ENCODE peak calls at places on chromosomes 16 and 17, in four cellular contexts. One of them, this sample, is unnamed.

GRCh38 chr16:49465661-49466528 is 92.3 kb downstream of the C16orf78 start:
- DNase-seq in K562: no peak
- DNase-seq in H1: peak; percentile 33
- DNase-seq in GM12892: no peak
- DNase-seq in this sample: no peak

GRCh38 chr17:65627892-65628622 is 66.6 kb upstream of the AXIN2 start:
- DNase-seq in K562: no peak
- DNase-seq in H1: no peak
- DNase-seq in GM12892: no peak
- DNase-seq in this sample: no peak

GRCh38 chr17:74595037-74595436 is 3.0 kb upstream of the CD300LD start:
- DNase-seq in K562: no peak
- DNase-seq in H1: no peak
- DNase-seq in GM12892: no peak
- DNase-seq in this sample: no peak

GRCh38 chr16:11034481-11034931 is 90.1 kb downstream of the CLEC16A start:
- DNase-seq in K562: no peak
- DNase-seq in H1: no peak
- DNase-seq in GM12892: no peak
- DNase-seq in this sample: no peak

GRCh38 chr16:23901178-23902131 is 65.7 kb downstream of the PRKCB start:
- DNase-seq in K562: peak; percentile 80
- DNase-seq in H1: no peak
- DNase-seq in GM12892: no peak
- DNase-seq in this sample: no peak

GRCh38 chr16:4060823-4061222 is 55.4 kb downstream of the ADCY9 start:
- DNase-seq in K562: no peak
- DNase-seq in H1: no peak
- DNase-seq in GM12892: no peak
- DNase-seq in this sample: no peak

GRCh38 chr16:24146523-24146922 is 109.6 kb upstream of the CACNG3 start:
- DNase-seq in K562: no peak
- DNase-seq in H1: no peak
- DNase-seq in GM12892: no peak
- DNase-seq in this sample: no peak

GRCh38 chr16:2088192-2088631 is 40.4 kb downstream of the TSC2 start:
- DNase-seq in K562: no peak
- DNase-seq in H1: no peak
- DNase-seq in GM12892: no peak
- DNase-seq in this sample: no peak

GRCh38 chr16:89829630-89830437 is 1.6 kb downstream of the SPIRE2 start:
- DNase-seq in K562: no peak
- DNase-seq in H1: no peak
- DNase-seq in GM12892: no peak
- DNase-seq in this sample: no peak

GRCh38 chr17:8311131-8311790 is 1.2 kb downstream of the ARHGEF15 start:
- DNase-seq in K562: no peak
- DNase-seq in H1: no peak
- DNase-seq in GM12892: no peak
- DNase-seq in this sample: no peak

GRCh38 chr16:70717817-70718216 is 32.0 kb upstream of the MTSS2 start:
- DNase-seq in K562: no peak
- DNase-seq in H1: no peak
- DNase-seq in GM12892: no peak
- DNase-seq in this sample: no peak

GRCh38 chr16:54540525-54541180 is 254.1 kb upstream of the IRX3 start:
- DNase-seq in K562: no peak
- DNase-seq in H1: no peak
- DNase-seq in GM12892: no peak
- DNase-seq in this sample: no peak

GRCh38 chr16:3021449-3022207 is 1.5 kb downstream of the TNFRSF12A start:
- DNase-seq in K562: peak; percentile 71
- DNase-seq in H1: peak; percentile 77
- DNase-seq in GM12892: no peak
- DNase-seq in this sample: peak; percentile 71

GRCh38 chr17:12789976-12790805 is 893 bp downstream of the ARHGAP44 start:
- DNase-seq in K562: peak; percentile 9
- DNase-seq in H1: peak; percentile 79
- DNase-seq in GM12892: no peak
- DNase-seq in this sample: no peak

GRCh38 chr16:89951509-89951908 is 3.0 kb downstream of the DEF8 start:
- DNase-seq in K562: no peak
- DNase-seq in H1: no peak
- DNase-seq in GM12892: no peak
- DNase-seq in this sample: no peak

GRCh38 chr17:31274252-31274651 is 22.8 kb downstream of the OMG start:
- DNase-seq in K562: no peak
- DNase-seq in H1: no peak
- DNase-seq in GM12892: no peak
- DNase-seq in this sample: no peak

GRCh38 chr16:75264999-75265910 is 13.8 kb upstream of the BCAR1 start:
- DNase-seq in K562: peak; percentile 58
- DNase-seq in H1: peak; percentile 60
- DNase-seq in GM12892: peak; percentile 69
- DNase-seq in this sample: peak; percentile 65

GRCh38 chr17:4074831-4075495 is 67.9 kb downstream of the ZZEF1 start:
- DNase-seq in K562: peak; percentile 53
- DNase-seq in H1: no peak
- DNase-seq in GM12892: peak; percentile 31
- DNase-seq in this sample: peak; percentile 23

GRCh38 chr17:5715478-5715877 is 131.2 kb upstream of the NLRP1 start:
- DNase-seq in K562: no peak
- DNase-seq in H1: no peak
- DNase-seq in GM12892: no peak
- DNase-seq in this sample: no peak

GRCh38 chr17:5355416-5356129 is 63.9 kb downstream of the NUP88 start:
- DNase-seq in K562: no peak
- DNase-seq in H1: no peak
- DNase-seq in GM12892: no peak
- DNase-seq in this sample: no peak

GRCh38 chr16:4566144-4566543 is 10.0 kb downstream of the C16orf96 start:
- DNase-seq in K562: no peak
- DNase-seq in H1: no peak
- DNase-seq in GM12892: no peak
- DNase-seq in this sample: no peak

GRCh38 chr16:26667271-26667703 is 399.4 kb upstream of the C16orf82 start:
- DNase-seq in K562: no peak
- DNase-seq in H1: peak; percentile 58
- DNase-seq in GM12892: no peak
- DNase-seq in this sample: no peak

GRCh38 chr17:16974569-16975265 is 2.8 kb upstream of the TNFRSF13B start:
- DNase-seq in K562: no peak
- DNase-seq in H1: peak; percentile 14
- DNase-seq in GM12892: no peak
- DNase-seq in this sample: no peak

GRCh38 chr17:44086364-44087311 is 16.1 kb downstream of the G6PC3 start:
- DNase-seq in K562: peak; percentile 95
- DNase-seq in H1: no peak
- DNase-seq in GM12892: no peak
- DNase-seq in this sample: no peak

GRCh38 chr17:66373944-66374817 is 71.8 kb downstream of the PRKCA start:
- DNase-seq in K562: peak; percentile 13
- DNase-seq in H1: no peak
- DNase-seq in GM12892: no peak
- DNase-seq in this sample: no peak

GRCh38 chr16:25823891-25824290 is 132.1 kb downstream of the HS3ST4 start:
- DNase-seq in K562: no peak
- DNase-seq in H1: no peak
- DNase-seq in GM12892: no peak
- DNase-seq in this sample: no peak

GRCh38 chr16:9090101-9090959 is 1.1 kb upstream of the HAPSTR1 start:
- DNase-seq in K562: peak; percentile 68
- DNase-seq in H1: peak; percentile 71
- DNase-seq in GM12892: peak; percentile 36
- DNase-seq in this sample: peak; percentile 35

GRCh38 chr16:50557046-50557445 is 8.8 kb downstream of the NKD1 start:
- DNase-seq in K562: no peak
- DNase-seq in H1: no peak
- DNase-seq in GM12892: no peak
- DNase-seq in this sample: no peak
- TF ChIP-seq POLR2A in K562: no peak
- TF ChIP-seq POLR2A in H1: no peak
- TF ChIP-seq POLR2A in GM12892: no peak
- TF ChIP-seq POLR2A in this sample: no peak

GRCh38 chr16:59463776-59464175 is 729.7 kb upstream of the GOT2 start:
- DNase-seq in K562: no peak
- DNase-seq in H1: no peak
- DNase-seq in GM12892: no peak
- DNase-seq in this sample: no peak

GRCh38 chr16:59459811-59460210 is 725.7 kb upstream of the GOT2 start:
- DNase-seq in K562: no peak
- DNase-seq in H1: no peak
- DNase-seq in GM12892: no peak
- DNase-seq in this sample: no peak
- TF ChIP-seq TAF1 in K562: no peak
- TF ChIP-seq TAF1 in H1: no peak
- TF ChIP-seq TAF1 in GM12892: no peak
- TF ChIP-seq TAF1 in this sample: no peak

GRCh38 chr17:72171703-72172670 is 51.2 kb downstream of the SOX9 start:
- DNase-seq in K562: no peak
- DNase-seq in H1: no peak
- DNase-seq in GM12892: no peak
- DNase-seq in this sample: no peak
- TF ChIP-seq POLR2AphosphoS5 in K562: no peak
- TF ChIP-seq POLR2AphosphoS5 in H1: no peak
- TF ChIP-seq POLR2AphosphoS5 in GM12892: no peak
- TF ChIP-seq POLR2AphosphoS5 in this sample: no peak

DNA sequence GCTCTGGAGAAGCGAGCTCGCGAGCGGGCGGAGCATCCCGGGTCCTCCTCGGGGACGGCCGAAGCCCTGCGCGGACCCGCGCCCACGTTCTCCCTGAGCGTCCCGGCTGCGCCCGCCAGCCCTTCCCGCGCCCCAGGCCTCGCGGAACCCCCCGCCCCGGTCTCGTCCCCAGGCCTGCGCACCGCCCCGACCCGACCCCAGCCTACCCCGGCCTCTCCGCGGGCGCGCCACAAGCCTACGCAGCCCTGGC is 159 bp downstream of the USP36 start:
- DNase-seq in K562: no peak
- DNase-seq in H1: no peak
- DNase-seq in GM12892: no peak
- DNase-seq in this sample: no peak
- TF ChIP-seq POLR2A in K562: no peak
- TF ChIP-seq POLR2A in H1: no peak
- TF ChIP-seq POLR2A in GM12892: no peak
- TF ChIP-seq POLR2A in this sample: no peak

GRCh38 chr16:84940670-84941551 is 70.4 kb downstream of the ZDHHC7 start:
- DNase-seq in K562: no peak
- DNase-seq in H1: no peak
- DNase-seq in GM12892: no peak
- DNase-seq in this sample: no peak

GRCh38 chr16:84933774-84934571 is 77.4 kb downstream of the ZDHHC7 start:
- DNase-seq in K562: no peak
- DNase-seq in H1: no peak
- DNase-seq in GM12892: no peak
- DNase-seq in this sample: no peak

GRCh38 chr16:84932691-84933090 is 78.6 kb downstream of the ZDHHC7 start:
- DNase-seq in K562: no peak
- DNase-seq in H1: no peak
- DNase-seq in GM12892: no peak
- DNase-seq in this sample: no peak

GRCh38 chr16:84941916-84942315 is 69.4 kb downstream of the ZDHHC7 start:
- DNase-seq in K562: no peak
- DNase-seq in H1: no peak
- DNase-seq in GM12892: no peak
- DNase-seq in this sample: no peak

DNA sequence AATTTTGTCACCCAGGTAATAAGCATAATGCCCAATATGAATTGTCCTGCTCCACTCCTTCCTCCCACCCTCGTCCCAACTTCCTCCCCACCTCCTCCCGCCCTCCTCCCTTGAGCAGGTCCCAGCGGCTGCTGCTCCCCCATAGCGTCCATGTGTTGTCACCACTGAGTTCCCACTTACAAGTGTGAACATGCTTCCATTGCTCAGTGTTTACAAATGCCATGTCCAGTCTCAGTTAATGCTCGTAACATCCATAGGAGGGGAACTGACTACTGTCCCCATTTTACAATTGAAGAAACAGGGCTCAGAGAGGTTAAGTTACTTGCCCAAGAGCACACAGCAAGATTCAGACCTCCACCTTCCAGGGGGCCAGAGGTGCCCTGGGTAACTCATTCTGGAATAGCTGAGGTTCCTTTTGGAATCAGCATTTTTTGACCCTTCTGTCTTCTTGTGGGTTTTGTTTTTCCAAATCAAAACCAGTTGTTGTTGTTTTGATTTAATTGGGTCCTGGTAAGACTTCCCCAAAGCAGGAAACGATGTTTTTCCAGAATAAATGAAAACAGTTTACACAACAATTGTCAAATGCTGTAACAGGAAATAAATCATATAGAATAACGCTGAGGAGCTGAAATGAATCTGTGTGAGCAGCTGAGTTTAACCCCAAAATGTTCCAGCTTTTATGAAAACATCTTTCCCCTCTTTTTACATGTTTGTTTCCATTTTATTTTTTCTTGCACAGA is 74.0 kb downstream of the ZDHHC7 start:
- DNase-seq in K562: no peak
- DNase-seq in H1: no peak
- DNase-seq in GM12892: no peak
- DNase-seq in this sample: no peak
- TF ChIP-seq TAF1 in K562: no peak
- TF ChIP-seq TAF1 in H1: no peak
- TF ChIP-seq TAF1 in GM12892: no peak
- TF ChIP-seq TAF1 in this sample: no peak

GRCh38 chr17:51682115-51682514 is 421.8 kb downstream of the UTP18 start:
- DNase-seq in K562: no peak
- DNase-seq in H1: no peak
- DNase-seq in GM12892: no peak
- DNase-seq in this sample: no peak

GRCh38 chr17:51684214-51684613 is 423.9 kb downstream of the UTP18 start:
- DNase-seq in K562: no peak
- DNase-seq in H1: no peak
- DNase-seq in GM12892: no peak
- DNase-seq in this sample: no peak

GRCh38 chr17:51687887-51688286 is 427.5 kb downstream of the UTP18 start:
- DNase-seq in K562: no peak
- DNase-seq in H1: no peak
- DNase-seq in GM12892: no peak
- DNase-seq in this sample: no peak

GRCh38 chr17:51677875-51678274 is 417.5 kb downstream of the UTP18 start:
- DNase-seq in K562: no peak
- DNase-seq in H1: no peak
- DNase-seq in GM12892: no peak
- DNase-seq in this sample: no peak

GRCh38 chr17:51683291-51683690 is 422.9 kb downstream of the UTP18 start:
- DNase-seq in K562: no peak
- DNase-seq in H1: no peak
- DNase-seq in GM12892: no peak
- DNase-seq in this sample: no peak
- TF ChIP-seq POLR2AphosphoS5 in K562: no peak
- TF ChIP-seq POLR2AphosphoS5 in H1: no peak
- TF ChIP-seq POLR2AphosphoS5 in GM12892: no peak
- TF ChIP-seq POLR2AphosphoS5 in this sample: no peak

GRCh38 chr16:84836234-84836647 is 16.5 kb downstream of the CRISPLD2 start:
- DNase-seq in K562: no peak
- DNase-seq in H1: peak; percentile 72
- DNase-seq in GM12892: no peak
- DNase-seq in this sample: no peak
- TF ChIP-seq POLR2A in K562: no peak
- TF ChIP-seq POLR2A in H1: no peak
- TF ChIP-seq POLR2A in GM12892: no peak
- TF ChIP-seq POLR2A in this sample: no peak

GRCh38 chr17:41547921-41548843 is 20.1 kb upstream of the KRT19 start:
- DNase-seq in K562: peak; percentile 49
- DNase-seq in H1: no peak
- DNase-seq in GM12892: no peak
- DNase-seq in this sample: no peak
- TF ChIP-seq TAF1 in K562: no peak
- TF ChIP-seq TAF1 in H1: no peak
- TF ChIP-seq TAF1 in GM12892: no peak
- TF ChIP-seq TAF1 in this sample: no peak